ENCODE peak calls at places on chromosomes 7 and 10, in nine cellular contexts. M, N, Q, C, K, J, R, X and O are unnamed samples.

GRCh38 chr7:78139335-78139734 is 340.8 kb downstream of the PHTF2 start:
- DNase-seq in K (no peak), R (peak), J (no peak), Q (no peak), X (no peak), N (no peak), C (no peak), M (no peak), O (peak)

GRCh38 chr10:62734781-62735463 is 69.6 kb upstream of the ADO start:
- DNase-seq in X (no peak), Q (no peak), K (no peak), J (no peak), R (no peak), N (no peak), M (no peak), C (no peak), O (no peak)

GRCh38 chr10:3564599-3564998 is 220.4 kb downstream of the KLF6 start:
- DNase-seq in J (no peak), N (no peak), K (no peak), R (no peak), Q (no peak), M (no peak), C (no peak), X (no peak), O (peak)

GRCh38 chr7:106017657-106018056 is 54.6 kb downstream of the CDHR3 start:
- DNase-seq in R (no peak), X (no peak), C (no peak), K (no peak), J (no peak), M (no peak), Q (no peak), N (no peak), O (no peak)

GRCh38 chr10:85606401-85606800 is 760.2 kb downstream of the GRID1 start:
- DNase-seq in K (no peak), C (no peak), R (no peak), N (no peak), Q (no peak), X (no peak), M (no peak), J (no peak), O (no peak)

GRCh38 chr7:144908943-144909556 is 73.2 kb upstream of the TPK1 start:
- DNase-seq in K (no peak), N (no peak), R (no peak), C (no peak), J (no peak), M (no peak), X (no peak), Q (no peak), O (no peak)

GRCh38 chr7:122413339-122413738 is 108.8 kb upstream of the FEZF1 start:
- DNase-seq in K (no peak), M (no peak), N (no peak), C (no peak), X (no peak), J (no peak), Q (no peak), R (no peak), O (no peak)

GRCh38 chr10:10911471-10911921 is 106.2 kb upstream of the CELF2 start:
- DNase-seq in K (no peak), R (peak), Q (no peak), X (peak), C (no peak), N (no peak), M (peak), J (no peak), O (peak)

GRCh38 chr10:7532723-7533498 is 122.1 kb upstream of the SFMBT2 start:
- DNase-seq in Q (no peak), J (no peak), N (no peak), M (no peak), R (no peak), C (no peak), X (no peak), K (no peak), O (no peak)

GRCh38 chr7:159004411-159004810 is 140.3 kb downstream of the VIPR2 start:
- DNase-seq in K (no peak), X (no peak), J (no peak), N (no peak), Q (no peak), M (no peak), C (no peak), R (no peak), O (no peak)

GRCh38 chr10:35576730-35577129 is 28.4 kb upstream of the GJD4 start:
- DNase-seq in J (no peak), C (no peak), R (no peak), N (no peak), M (no peak), Q (no peak), K (no peak), X (no peak), O (no peak)

GRCh38 chr7:97595439-97595838 is 136.4 kb upstream of the TAC1 start:
- DNase-seq in K (no peak), M (no peak), N (no peak), X (no peak), Q (no peak), R (no peak), C (no peak), J (no peak), O (no peak)

GRCh38 chr7:45451636-45452035 is 122.5 kb upstream of the ADCY1 start:
- DNase-seq in X (no peak), M (no peak), K (no peak), C (no peak), R (peak), J (no peak), N (no peak), Q (no peak), O (peak)

GRCh38 chr10:88858493-88858892 is 6.8 kb upstream of the ANKRD22 start:
- DNase-seq in N (no peak), K (no peak), Q (no peak), X (no peak), R (no peak), J (no peak), C (no peak), M (no peak), O (no peak)

GRCh38 chr7:134447383-134447782 is 11.5 kb downstream of the AKR1B1 start:
- DNase-seq in Q (no peak), R (no peak), C (no peak), J (no peak), N (no peak), K (no peak), X (no peak), M (no peak), O (no peak)

GRCh38 chr7:76089865-76090495 is 42.1 kb downstream of the MDH2 start:
- DNase-seq in J (no peak), C (no peak), Q (no peak), R (peak), M (no peak), K (no peak), N (no peak), X (no peak), O (peak)

GRCh38 chr10:102645741-102646609 is 1.7 kb downstream of the TRIM8 start:
- DNase-seq in M (peak), R (peak), C (peak), X (peak), K (peak), N (peak), J (peak), Q (peak), O (peak)

GRCh38 chr10:103592186-103593021 is 98.9 kb downstream of the NEURL1 start:
- DNase-seq in J (no peak), X (no peak), C (no peak), N (peak), Q (no peak), K (peak), R (peak), M (no peak), O (peak)

GRCh38 chr7:121385800-121386179 is 10.3 kb downstream of the FAM3C start:
- DNase-seq in C (no peak), M (no peak), N (peak), K (no peak), R (no peak), Q (no peak), X (no peak), J (peak), O (no peak)

GRCh38 chr7:33444501-33444900 is 315.1 kb downstream of the BBS9 start:
- DNase-seq in M (peak), X (no peak), Q (no peak), K (no peak), R (peak), J (no peak), N (no peak), C (no peak), O (peak)

GRCh38 chr10:17033529-17034250 is 95.9 kb downstream of the CUBN start:
- DNase-seq in J (no peak), Q (no peak), K (no peak), N (no peak), X (no peak), R (no peak), M (no peak), C (no peak), O (peak)

GRCh38 chr7:159027803-159028455 is 116.7 kb downstream of the VIPR2 start:
- DNase-seq in R (no peak), X (no peak), C (no peak), Q (no peak), J (no peak), K (no peak), N (no peak), M (peak), O (peak)

GRCh38 chr10:97584060-97584797 is at the start of gene HOGA1:
- DNase-seq in Q (peak), R (peak), K (no peak), M (peak), C (peak), X (peak), N (peak), J (no peak), O (peak)

GRCh38 chr10:4399571-4399970 is 426.4 kb upstream of the AKR1E2 start:
- DNase-seq in X (no peak), K (no peak), J (no peak), Q (no peak), M (no peak), R (no peak), N (no peak), C (no peak), O (no peak)

GRCh38 chr7:150412016-150412415 is 32.9 kb downstream of the ZNF775 start:
- DNase-seq in J (no peak), K (no peak), Q (no peak), R (no peak), X (no peak), N (no peak), C (no peak), M (no peak), O (no peak)

GRCh38 chr7:29342761-29343160 is 148.2 kb downstream of the CHN2 start:
- DNase-seq in Q (no peak), X (no peak), K (no peak), C (no peak), N (no peak), R (peak), J (no peak), M (no peak), O (no peak)

GRCh38 chr7:101108330-101108857 is 18.5 kb upstream of the SERPINE1 start:
- DNase-seq in X (peak), N (peak), R (no peak), M (peak), J (peak), K (no peak), Q (peak), C (no peak), O (peak)

GRCh38 chr7:117012284-117013174 is 59.2 kb downstream of the ST7 start:
- DNase-seq in M (no peak), Q (no peak), C (no peak), N (peak), X (no peak), K (no peak), R (peak), J (peak), O (peak)

GRCh38 chr7:96248405-96248804 is 73.5 kb downstream of the SLC25A13 start:
- DNase-seq in C (no peak), X (no peak), M (no peak), N (no peak), R (no peak), K (no peak), J (no peak), Q (no peak), O (no peak)

GRCh38 chr10:58967551-58968418 is 208.7 kb upstream of the PHYHIPL start:
- DNase-seq in N (peak), K (no peak), M (no peak), X (peak), Q (peak), R (no peak), J (peak), C (no peak), O (no peak)

GRCh38 chr10:15399060-15399661 is 28.1 kb upstream of the FAM171A1 start:
- DNase-seq in Q (no peak), C (no peak), R (no peak), J (no peak), K (no peak), X (no peak), M (no peak), N (no peak), O (no peak)

GRCh38 chr7:45721949-45722598 is 147.9 kb downstream of the ADCY1 start:
- DNase-seq in N (no peak), R (no peak), C (peak), J (no peak), X (no peak), M (no peak), K (no peak), Q (no peak), O (no peak)

GRCh38 chr7:114789161-114789560 is 132.7 kb upstream of the MDFIC start:
- DNase-seq in C (no peak), Q (no peak), J (no peak), K (no peak), M (no peak), N (no peak), R (peak), X (no peak), O (peak)

GRCh38 chr7:145313601-145314000 is 477.7 kb upstream of the TPK1 start:
- DNase-seq in Q (no peak), X (no peak), J (no peak), K (no peak), M (no peak), R (no peak), N (no peak), C (no peak), O (no peak)

GRCh38 chr10:120732067-120732466 is 119.1 kb upstream of the WDR11 start:
- DNase-seq in Q (no peak), K (no peak), N (no peak), C (no peak), J (no peak), M (no peak), R (peak), X (no peak), O (no peak)

GRCh38 chr7:81053623-81054022 is 134.8 kb upstream of the SEMA3C start:
- DNase-seq in Q (no peak), N (no peak), C (no peak), M (no peak), R (peak), J (no peak), K (no peak), X (no peak), O (no peak)

DNA sequence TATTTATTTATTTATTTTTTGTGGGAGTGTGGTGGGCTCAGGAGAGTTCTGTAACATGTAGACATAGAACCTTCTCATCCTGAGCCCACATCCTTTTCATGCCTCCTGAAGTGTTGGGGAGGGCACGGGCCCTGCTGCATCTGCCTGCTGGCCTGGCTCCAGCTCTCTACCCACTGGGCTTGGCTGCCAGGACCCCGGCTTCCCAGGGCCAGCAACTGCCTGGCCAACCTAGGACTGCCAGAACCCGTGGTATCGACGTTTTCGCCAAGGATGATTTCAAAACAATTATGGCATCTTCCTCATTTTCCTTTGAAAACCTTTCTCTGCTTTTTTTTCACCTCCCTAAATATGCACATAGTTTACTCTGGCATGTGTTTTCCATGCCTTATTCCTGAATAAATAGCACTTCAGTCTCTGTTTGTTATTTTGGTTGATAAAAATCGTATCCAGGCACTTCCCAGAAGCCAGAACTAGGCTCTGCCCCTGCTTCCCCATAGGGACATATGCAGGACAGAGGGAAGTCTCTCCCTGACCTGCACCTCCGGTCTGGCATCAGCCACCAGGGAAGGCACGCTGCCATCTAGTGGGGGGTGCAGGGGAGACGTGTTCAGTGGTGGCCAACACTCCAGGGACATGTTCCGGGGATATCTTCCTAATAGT is 31.0 kb upstream of the ANTXRL start:
- DNase-seq in K (no peak), R (no peak), Q (peak), X (peak), M (peak), J (no peak), N (peak), C (peak), O (peak)
- TF ChIP-seq CTCF in K (peak), R (peak), Q (peak), X (peak), M (peak), J (peak), N (peak), C (peak), O (peak)

GRCh38 chr10:77562742-77563141 is 74.9 kb downstream of the KCNMA1 start:
- DNase-seq in Q (no peak), K (no peak), X (no peak), N (no peak), J (no peak), M (no peak), C (no peak), R (no peak), O (no peak)
- H3K4me3 ChIP-seq in Q (no peak), K (no peak), X (no peak), N (no peak), J (no peak), M (no peak), C (no peak), R (no peak), O (no peak)

GRCh38 chr10:113052076-113052830 is 102.2 kb downstream of the TCF7L2 start:
- DNase-seq in N (peak), X (no peak), K (no peak), Q (no peak), M (no peak), J (no peak), C (no peak), R (no peak), O (peak)
- TF ChIP-seq CTCF in N (peak), X (peak), K (no peak), Q (peak), M (peak), J (peak), C (no peak), R (peak), O (peak)

DNA sequence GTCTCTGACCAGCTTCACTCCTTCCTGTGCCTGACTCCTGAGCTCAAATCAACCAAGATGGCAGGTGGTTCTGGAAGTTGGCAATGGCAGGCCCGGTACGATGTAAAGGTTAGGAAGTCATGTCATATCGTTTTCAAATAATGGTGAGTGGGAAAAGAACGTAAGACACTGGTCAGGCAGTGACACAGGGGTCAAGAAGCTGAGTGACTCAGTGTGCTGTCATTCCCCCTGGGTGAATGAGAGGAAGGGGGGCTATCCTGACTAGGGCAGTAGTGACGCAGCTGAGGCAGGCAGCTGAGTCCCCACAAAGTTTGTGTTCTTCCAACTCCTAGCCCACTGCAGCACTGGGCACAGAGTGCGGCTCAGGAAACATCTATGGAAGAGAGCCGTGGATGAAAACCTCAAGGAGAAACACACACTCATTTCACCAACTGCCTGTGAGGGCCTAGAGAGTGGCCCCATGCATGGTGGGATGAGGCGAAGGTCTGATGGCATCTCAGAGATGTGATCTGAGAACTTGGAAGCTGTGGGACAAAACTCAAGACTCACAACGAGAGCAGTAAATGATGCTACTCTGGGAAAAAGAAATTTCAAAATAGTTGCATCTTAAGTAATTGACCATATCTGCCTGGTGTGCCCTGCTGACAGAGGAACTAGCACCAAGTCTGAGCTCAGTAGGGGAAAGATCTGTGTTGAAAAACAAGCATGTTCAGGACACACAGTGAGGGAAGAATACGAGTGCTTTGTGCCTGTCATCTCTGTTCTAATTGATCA is 23.2 kb downstream of the CREB3L2 start:
- DNase-seq in R (peak), C (no peak), N (no peak), K (no peak), X (peak), J (no peak), M (peak), Q (no peak), O (peak)
- H3K4me3 ChIP-seq in R (no peak), C (no peak), N (no peak), K (no peak), X (no peak), J (no peak), M (no peak), Q (no peak), O (no peak)

GRCh38 chr7:155297517-155298287 is at the start of gene INSIG1:
- DNase-seq in R (peak), Q (peak), M (peak), J (peak), N (peak), K (peak), C (peak), X (peak), O (peak)
- TF ChIP-seq CTCF in R (no peak), Q (no peak), M (no peak), J (no peak), N (no peak), K (no peak), C (peak), X (no peak), O (no peak)

GRCh38 chr7:73625276-73625675 is 954 bp upstream of the MLXIPL start:
- DNase-seq in Q (no peak), C (no peak), M (no peak), K (no peak), N (no peak), R (no peak), X (no peak), J (no peak), O (no peak)

GRCh38 chr7:73622909-73623797 is 1.2 kb downstream of the MLXIPL start:
- DNase-seq in J (no peak), Q (peak), K (no peak), N (no peak), C (no peak), X (peak), R (no peak), M (peak), O (peak)

GRCh38 chr7:73624669-73625001 is 313 bp upstream of the MLXIPL start:
- DNase-seq in X (no peak), C (no peak), K (no peak), M (no peak), J (no peak), Q (no peak), R (no peak), N (no peak), O (no peak)

GRCh38 chr7:73622527-73622908 is 1.8 kb downstream of the MLXIPL start:
- DNase-seq in K (no peak), R (no peak), C (no peak), M (no peak), Q (no peak), X (no peak), J (no peak), N (no peak), O (no peak)

DNA sequence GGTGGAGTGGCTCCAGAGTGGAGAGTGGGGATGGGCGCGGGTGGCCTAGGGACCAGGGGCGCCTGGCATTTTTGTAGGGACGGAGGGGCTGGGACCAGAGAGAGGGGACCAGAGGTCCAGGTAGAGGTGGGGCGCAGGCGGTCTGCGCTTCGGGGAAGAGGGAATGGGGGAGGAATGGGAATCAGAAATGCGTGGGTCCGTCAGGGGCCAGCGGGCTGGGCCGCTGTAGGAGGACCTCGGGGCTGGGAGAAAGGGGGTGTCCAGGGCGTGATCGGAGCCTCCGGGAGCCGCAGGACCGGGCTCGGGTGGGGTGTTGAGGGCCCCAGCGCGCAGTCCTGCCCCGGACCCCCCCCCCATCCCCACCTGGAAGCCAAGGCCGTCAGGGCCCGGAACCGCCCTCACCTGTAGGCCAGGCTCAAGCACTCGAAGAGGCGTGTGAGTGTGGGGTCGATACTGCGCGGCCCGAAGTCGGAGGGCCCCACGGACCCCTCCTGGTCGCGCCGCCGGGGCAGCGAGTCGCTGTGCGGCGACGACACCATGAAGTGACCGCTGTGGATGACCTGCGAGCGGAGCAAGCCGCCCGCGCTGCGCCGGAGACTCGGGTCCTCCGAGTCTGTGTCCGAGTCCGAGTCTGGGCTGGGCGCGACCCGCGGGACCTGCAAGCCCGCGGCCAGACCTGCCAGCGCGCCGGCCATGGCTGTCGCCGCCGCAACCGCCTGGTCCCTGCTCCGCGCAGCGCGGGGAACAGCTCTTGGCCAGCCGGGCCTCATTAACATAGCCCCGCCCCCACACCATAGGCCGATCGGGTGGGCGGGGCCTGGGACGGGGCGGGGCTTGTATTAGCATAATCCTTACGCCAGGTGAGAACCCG is at the start of gene MLXIPL:
- DNase-seq in R (peak), N (peak), C (peak), X (peak), K (peak), M (peak), Q (peak), J (peak), O (peak)
- H3K4me3 ChIP-seq in R (no peak), N (no peak), C (peak), X (peak), K (peak), M (peak), Q (peak), J (no peak), O (peak)